ENCODE peak calls at places on chromosome 21, in five cellular contexts. D is heart left ventricle, I is tibial artery, C is adrenal gland, Z is BJ. Q is an unnamed sample.
A peak's percentile ranks its signal among the peaks of the same experiment; 100 is the strongest.

GRCh38 chr21:17414766-17415165 is 98.1 kb upstream of the CXADR start:
- DNase-seq in D (no peak), I (no peak), C (no peak), Z (no peak), Q (no peak)

GRCh38 chr21:36297938-36298572 is 21.9 kb upstream of the MORC3 start:
- DNase-seq in D (peak; percentile 53), I (peak; percentile 66), C (peak; percentile 52), Z (no peak), Q (no peak)

GRCh38 chr21:31945576-31945975 is 72.8 kb downstream of the HUNK start:
- DNase-seq in D (no peak), I (no peak), C (no peak), Z (peak; percentile 75), Q (peak; percentile 63)

GRCh38 chr21:35169574-35169973 is 120.5 kb upstream of the RUNX1 start:
- DNase-seq in D (no peak), I (no peak), C (no peak), Z (no peak), Q (no peak)

GRCh38 chr21:16116798-16117197 is 387.0 kb downstream of the USP25 start:
- DNase-seq in D (no peak), I (no peak), C (no peak), Z (no peak), Q (no peak)

GRCh38 chr21:36834192-36834591 is 132.3 kb downstream of the HLCS start:
- DNase-seq in D (no peak), I (no peak), C (no peak), Z (no peak), Q (no peak)

GRCh38 chr21:26842300-26842699 is 2.9 kb downstream of the ADAMTS1 start:
- DNase-seq in D (no peak), I (no peak), C (no peak), Z (no peak), Q (no peak)

GRCh38 chr21:44530903-44531605 is 8.9 kb downstream of the KRTAP10-1 start:
- DNase-seq in D (no peak), I (peak; percentile 6), C (no peak), Z (no peak), Q (no peak)

GRCh38 chr21:38712076-38712475 is 93.7 kb upstream of the ETS2 start:
- DNase-seq in D (peak; percentile 40), I (peak; percentile 28), C (peak; percentile 12), Z (no peak), Q (no peak)

GRCh38 chr21:39451332-39452206 is at the start of gene SH3BGR:
- DNase-seq in D (peak; percentile 88), I (peak; percentile 66), C (peak; percentile 38), Z (no peak), Q (no peak)

GRCh38 chr21:35606136-35606535 is 454.2 kb downstream of the SETD4 start:
- DNase-seq in D (no peak), I (no peak), C (no peak), Z (no peak), Q (no peak)

GRCh38 chr21:29365636-29366305 is 67.0 kb downstream of the BACH1 start:
- DNase-seq in D (no peak), I (no peak), C (no peak), Z (no peak), Q (no peak)

GRCh38 chr21:41766051-41766882 is 585 bp downstream of the RIPK4 start:
- DNase-seq in D (no peak), I (no peak), C (no peak), Z (no peak), Q (no peak)

GRCh38 chr21:41763996-41764395 is 2.9 kb downstream of the RIPK4 start:
- DNase-seq in D (no peak), I (no peak), C (no peak), Z (no peak), Q (no peak)

GRCh38 chr21:41764558-41765392 is 2.1 kb downstream of the RIPK4 start:
- DNase-seq in D (no peak), I (no peak), C (no peak), Z (no peak), Q (no peak)

GRCh38 chr21:41766883-41767605 is at the start of gene RIPK4:
- DNase-seq in D (no peak), I (no peak), C (no peak), Z (no peak), Q (no peak)

GRCh38 chr21:41765393-41765950 is 1.4 kb downstream of the RIPK4 start:
- DNase-seq in D (no peak), I (no peak), C (no peak), Z (no peak), Q (no peak)
- H3K27me3 ChIP-seq in D (peaks cover 100% of the 10 kb centered on the region), I (no peaks in the 10 kb centered on the region), C (peaks cover 83% of the 10 kb centered on the region), Z (peaks cover 11% of the 10 kb centered on the region), Q (peaks cover 95% of the 10 kb centered on the region)

DNA sequence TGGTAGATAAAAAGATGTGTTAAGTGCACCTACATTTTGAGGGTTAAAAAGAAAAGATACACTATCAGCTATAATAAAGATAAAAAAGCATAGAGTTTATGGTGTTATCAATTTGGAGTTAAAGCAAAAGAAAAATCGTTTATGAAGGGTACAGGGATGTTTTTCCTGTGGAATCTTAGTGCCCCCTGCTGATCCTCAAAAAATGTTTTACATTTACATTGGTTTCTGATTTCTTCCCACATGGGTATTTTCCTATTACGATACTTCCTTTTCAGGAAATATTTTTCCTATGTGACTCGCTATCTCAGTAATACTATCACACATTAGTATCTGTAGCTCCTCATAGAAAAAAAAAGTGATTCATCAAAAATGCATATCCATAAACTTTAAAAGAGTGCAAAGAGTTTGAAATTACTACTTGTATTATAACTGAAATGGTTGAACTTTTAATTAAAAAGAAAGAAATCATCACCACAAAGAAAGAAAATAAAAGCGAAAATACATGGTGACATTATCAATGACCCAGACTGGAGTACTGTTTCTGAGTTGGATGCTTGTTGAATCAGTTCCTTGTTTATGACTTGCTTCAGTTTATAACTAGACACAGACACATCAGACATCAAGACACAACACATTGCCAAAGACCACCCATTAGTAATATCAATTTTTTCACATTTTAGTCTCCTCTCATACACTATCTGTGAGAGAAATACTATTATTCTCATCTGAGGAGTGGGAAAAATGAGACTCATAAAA is 293.2 kb downstream of the MRPL39 start:
- DNase-seq in D (no peak), I (no peak), C (no peak), Z (no peak), Q (peak; percentile 20)
- TF ChIP-seq CTCF in D (peak; percentile 22), I (no peak), C (peak; percentile 31), Z (peak; percentile 32), Q (peak; percentile 59)

GRCh38 chr21:33541756-33542639 is at the start of gene GART:
- DNase-seq in D (peak; percentile 88), I (peak; percentile 81), C (peak; percentile 84), Z (no peak), Q (no peak)

GRCh38 chr21:33542640-33543504 is at the start of gene SON:
- DNase-seq in D (peak; percentile 99), I (peak; percentile 99), C (peak; percentile 99), Z (peak; percentile 92), Q (peak; percentile 97)

GRCh38 chr21:33543505-33544129 is 779 bp downstream of the SON start:
- DNase-seq in D (peak; percentile 80), I (peak; percentile 65), C (peak; percentile 74), Z (no peak), Q (no peak)

GRCh38 chr21:33546076-33546475 is 3.2 kb downstream of the SON start:
- DNase-seq in D (no peak), I (no peak), C (no peak), Z (no peak), Q (no peak)

DNA sequence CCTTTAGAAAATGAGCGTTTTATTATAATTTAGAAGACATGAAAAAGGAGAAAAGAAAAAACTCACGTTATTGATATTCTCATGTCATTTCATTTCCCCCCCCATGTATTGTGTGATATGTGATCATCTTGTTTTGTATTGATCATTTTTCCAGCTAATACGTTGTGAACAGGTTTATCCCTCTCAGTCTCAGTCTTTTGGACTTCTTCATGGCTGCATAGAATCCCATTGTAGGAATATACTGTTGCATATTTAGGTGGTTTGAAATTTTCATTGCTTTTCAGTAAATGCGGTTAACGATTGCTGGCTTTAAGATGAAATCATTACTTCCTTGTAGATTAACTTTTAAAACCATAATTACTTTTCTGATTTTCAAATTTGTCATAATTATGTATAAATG is 1.6 kb downstream of the SON start:
- DNase-seq in D (no peak), I (no peak), C (no peak), Z (no peak), Q (no peak)
- H3K4me3 ChIP-seq in D (peak overlapping the region; percentile 81), I (peak overlapping the region; percentile 61), C (peak overlapping the region; percentile 87), Z (peak overlapping the region; percentile 70), Q (peak overlapping the region; percentile 95)

DNA sequence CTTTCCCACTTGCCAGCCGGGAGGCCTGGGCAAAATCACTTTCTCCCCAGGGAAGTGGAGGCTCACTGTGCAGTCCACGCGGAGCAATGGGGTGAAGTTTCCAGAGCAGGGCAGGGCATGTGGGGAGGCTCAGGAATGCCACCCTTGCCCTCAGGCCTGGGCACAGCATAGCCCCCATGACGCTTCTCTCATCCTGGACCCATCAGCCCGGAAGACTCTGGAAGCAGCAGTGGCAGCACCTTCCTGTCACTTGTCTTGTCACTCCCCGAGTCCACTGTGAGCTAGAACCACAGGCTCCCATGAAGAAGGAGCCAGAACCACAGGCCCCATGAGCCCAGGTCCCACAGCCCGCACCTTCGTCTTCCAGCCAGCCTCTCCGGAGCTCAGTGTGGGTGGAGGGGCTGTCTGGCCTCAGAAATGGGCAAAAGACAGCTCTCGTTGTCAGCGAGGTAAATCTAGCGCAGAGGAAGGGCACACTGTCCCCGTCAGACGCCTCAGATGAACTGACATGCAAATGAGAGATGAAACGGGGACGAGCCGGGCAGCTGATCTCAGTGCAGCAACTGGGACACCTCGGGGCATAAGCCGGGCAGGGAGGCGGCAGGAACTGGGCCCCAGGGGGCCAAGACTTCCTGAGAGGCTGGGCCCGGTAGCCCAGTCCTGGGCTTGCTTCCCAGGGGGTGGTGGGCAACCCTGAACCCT is 6.1 kb downstream of the PDE9A start:
- DNase-seq in D (no peak), I (no peak), C (no peak), Z (no peak), Q (no peak)
- H3K27me3 ChIP-seq in D (peaks cover 12% of the 10 kb centered on the region), I (no peaks in the 10 kb centered on the region), C (no peaks in the 10 kb centered on the region), Z (peaks cover 13% of the 10 kb centered on the region), Q (peaks cover 25% of the 10 kb centered on the region)

GRCh38 chr21:45859041-45859761 is 122.4 kb upstream of the COL6A1 start:
- DNase-seq in D (no peak), I (no peak), C (no peak), Z (no peak), Q (no peak)
- TF ChIP-seq CTCF in D (no peak), I (no peak), C (no peak), Z (no peak), Q (no peak)

GRCh38 chr21:33069994-33070811 is at the start of gene OLIG1:
- DNase-seq in D (peak; percentile 50), I (no peak), C (peak; percentile 19), Z (no peak), Q (no peak)
- H3K4me3 ChIP-seq in D (peak within 1 kb of the TSS; percentile 30), I (no peak within 1 kb of the TSS), C (no peak within 1 kb of the TSS), Z (no peak within 1 kb of the TSS), Q (no peak within 1 kb of the TSS)